ENCODE peak calls at places on chromosomes 12 and 14, in four cellular contexts. L, F, E and R are unnamed samples.

GRCh38 chr12:42141981-42142606 is 2.6 kb downstream of the GXYLT1 start:
- DNase-seq in L (no peak), F (no peak), E (no peak), R (no peak)

GRCh38 chr12:31790759-31791158 is 61.9 kb upstream of the AMN1 start:
- DNase-seq in L (no peak), F (no peak), E (no peak), R (no peak)

GRCh38 chr14:61147369-61147897 is 133.7 kb downstream of the TMEM30B start:
- DNase-seq in L (no peak), F (no peak), E (no peak), R (no peak)

GRCh38 chr14:68668028-68668427 is 124.8 kb downstream of the ZFP36L1 start:
- DNase-seq in L (no peak), F (no peak), E (no peak), R (no peak)

GRCh38 chr12:80000831-80001230 is 65.9 kb upstream of the PPP1R12A start:
- DNase-seq in L (no peak), F (no peak), E (no peak), R (no peak)

GRCh38 chr14:97408937-97409860 is 612.0 kb downstream of the VRK1 start:
- DNase-seq in L (no peak), F (no peak), E (no peak), R (peak)

GRCh38 chr12:79251356-79251755 is 386.8 kb downstream of the SYT1 start:
- DNase-seq in L (no peak), F (no peak), E (no peak), R (no peak)

GRCh38 chr14:68250950-68251765 is 431.6 kb downstream of the RAD51B start:
- DNase-seq in L (no peak), F (no peak), E (no peak), R (no peak)

GRCh38 chr14:102297436-102298170 is 7.4 kb downstream of the MOK start:
- DNase-seq in L (no peak), F (no peak), E (no peak), R (no peak)

GRCh38 chr12:94791933-94792332 is 141.6 kb upstream of the TMCC3 start:
- DNase-seq in L (no peak), F (no peak), E (no peak), R (no peak)

GRCh38 chr12:93090768-93091172 is 161.7 kb upstream of the EEA1 start:
- DNase-seq in L (peak), F (no peak), E (no peak), R (no peak)

GRCh38 chr12:44874981-44875416 is 1.1 kb downstream of the NELL2 start:
- DNase-seq in L (no peak), F (peak), E (no peak), R (peak)

GRCh38 chr12:101939856-101940265 is 62.5 kb downstream of the DRAM1 start:
- DNase-seq in L (peak), F (no peak), E (peak), R (peak)

GRCh38 chr14:101123639-101124525 is 220.4 kb upstream of the RTL1 start:
- DNase-seq in L (no peak), F (peak), E (no peak), R (no peak)

GRCh38 chr14:73116079-73116665 is 20.1 kb upstream of the PSEN1 start:
- DNase-seq in L (no peak), F (no peak), E (no peak), R (no peak)

GRCh38 chr14:69614592-69614991 is 3.2 kb downstream of the SUSD6 start:
- DNase-seq in L (no peak), F (no peak), E (no peak), R (no peak)

GRCh38 chr12:88360349-88360748 is 218.2 kb downstream of the TMTC3 start:
- DNase-seq in L (no peak), F (no peak), E (no peak), R (peak)

GRCh38 chr12:19484738-19485137 is 45.4 kb downstream of the AEBP2 start:
- DNase-seq in L (no peak), F (no peak), E (no peak), R (no peak)

GRCh38 chr12:19799216-19799615 is 359.9 kb downstream of the AEBP2 start:
- DNase-seq in L (no peak), F (no peak), E (no peak), R (no peak)

GRCh38 chr14:34496679-34497513 is 34.9 kb upstream of the SPTSSA start:
- DNase-seq in L (peak), F (peak), E (peak), R (peak)

GRCh38 chr14:101090976-101091375 is 187.5 kb upstream of the RTL1 start:
- DNase-seq in L (no peak), F (no peak), E (no peak), R (no peak)

GRCh38 chr12:29783773-29784666 is at the start of gene TMTC1:
- DNase-seq in L (peak), F (peak), E (peak), R (no peak)

DNA sequence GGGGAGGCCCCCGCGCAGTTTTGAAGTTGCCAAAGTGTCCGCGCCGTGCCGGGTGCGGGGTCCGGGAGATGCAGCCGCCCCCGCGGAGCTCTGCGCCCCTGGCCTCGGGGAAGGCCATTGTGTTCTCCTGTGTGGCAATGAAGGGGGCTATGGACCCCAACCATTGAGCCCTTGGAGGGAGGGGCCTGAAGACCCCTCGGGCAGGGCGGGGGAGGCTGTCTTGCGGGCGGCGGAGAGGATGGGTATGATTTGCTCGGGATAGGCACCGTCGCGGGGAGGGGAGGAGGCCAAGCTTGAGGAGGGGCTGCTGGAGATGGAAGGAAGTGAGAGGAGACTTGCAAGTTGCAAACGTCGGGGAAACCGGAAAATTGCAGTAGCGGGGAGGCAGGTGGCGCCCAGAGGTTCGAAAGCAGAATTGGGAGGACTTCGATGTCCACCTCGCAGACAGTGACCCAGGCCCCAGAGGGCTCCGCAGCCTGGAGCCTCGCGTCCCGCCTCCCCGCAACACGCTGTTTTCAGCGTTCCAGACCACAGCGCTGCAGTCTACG is 25.4 kb downstream of the BCL11B start:
- DNase-seq in L (no peak), F (no peak), E (no peak), R (no peak)
- H3K4me3 ChIP-seq in L (no peak), F (peak), E (peak), R (peak)

GRCh38 chr14:56797569-56798446 is 12.5 kb downstream of the OTX2 start:
- DNase-seq in L (no peak), F (peak), E (no peak), R (no peak)
- H3K4me3 ChIP-seq in L (no peak), F (peak), E (peak), R (no peak)

GRCh38 chr14:99986416-99986815 is 78.8 kb upstream of the EVL start:
- DNase-seq in L (no peak), F (no peak), E (no peak), R (no peak)

GRCh38 chr14:99980299-99980698 is 84.9 kb upstream of the EVL start:
- DNase-seq in L (no peak), F (no peak), E (no peak), R (no peak)

GRCh38 chr14:99981806-99982205 is 83.4 kb upstream of the EVL start:
- DNase-seq in L (no peak), F (no peak), E (no peak), R (no peak)

GRCh38 chr14:99983251-99984012 is 81.8 kb upstream of the EVL start:
- DNase-seq in L (no peak), F (no peak), E (no peak), R (peak)

GRCh38 chr14:99982449-99983250 is 82.6 kb upstream of the EVL start:
- DNase-seq in L (peak), F (no peak), E (peak), R (peak)
- H3K4me3 ChIP-seq in L (no peak), F (no peak), E (no peak), R (no peak)

GRCh38 chr12:75722714-75723200 is 211.3 kb upstream of the KRR1 start:
- DNase-seq in L (peak), F (no peak), E (peak), R (peak)
- H3K4me3 ChIP-seq in L (no peak), F (no peak), E (no peak), R (no peak)